ENCODE peak calls at places on chromosomes 16 and 17, in eight cellular contexts. Z is gastrocnemius medialis; J is effector memory CD4-positive, alpha-beta T cell; I is astrocyte of the cerebellum; K is GM03348; N is cardiac fibroblast; P is GM04503; H is NCI-H524. O is an unnamed sample.
A peak's percentile ranks its signal among the peaks of the same experiment; 100 is the strongest.

GRCh38 chr16:54589326-54589725 is 302.7 kb upstream of the IRX3 start:
- DNase-seq in Z (no peak), J (no peak), I (no peak), K (no peak), N (no peak), P (no peak), H (no peak), O (no peak)

GRCh38 chr17:42566215-42566872 is 556 bp upstream of the MLX start:
- DNase-seq in Z (no peak), J (no peak), I (no peak), K (no peak), N (no peak), P (no peak), H (no peak), O (no peak)

GRCh38 chr16:71568541-71568940 is 8.4 kb downstream of the TAT start:
- DNase-seq in Z (no peak), J (no peak), I (peak; percentile 15), K (no peak), N (no peak), P (no peak), H (no peak), O (no peak)

GRCh38 chr16:924063-924462 is 46.7 kb downstream of the LMF1 start:
- DNase-seq in Z (no peak), J (no peak), I (no peak), K (no peak), N (no peak), P (no peak), H (no peak), O (no peak)

GRCh38 chr17:73749337-73749807 is 105.1 kb upstream of the SDK2 start:
- DNase-seq in Z (no peak), J (no peak), I (no peak), K (no peak), N (no peak), P (no peak), H (no peak), O (no peak)

GRCh38 chr17:38911081-38911730 is 14.2 kb upstream of the LASP1NB start:
- DNase-seq in Z (no peak), J (no peak), I (no peak), K (no peak), N (no peak), P (no peak), H (no peak), O (peak; percentile 45)

GRCh38 chr16:72876221-72876620 is 171.7 kb downstream of the ZFHX3 start:
- DNase-seq in Z (peak; percentile 53), J (no peak), I (peak; percentile 81), K (peak; percentile 47), N (peak; percentile 93), P (no peak), H (no peak), O (no peak)

GRCh38 chr17:64158411-64158810 is 28.5 kb upstream of the ERN1 start:
- DNase-seq in Z (no peak), J (no peak), I (no peak), K (no peak), N (no peak), P (no peak), H (peak; percentile 12), O (no peak)

GRCh38 chr16:22232277-22233049 is 26.4 kb downstream of the EEF2K start:
- DNase-seq in Z (no peak), J (no peak), I (no peak), K (no peak), N (peak; percentile 49), P (no peak), H (no peak), O (no peak)

GRCh38 chr17:52648995-52649394 is 490.5 kb upstream of the CA10 start:
- DNase-seq in Z (no peak), J (no peak), I (no peak), K (no peak), N (no peak), P (no peak), H (peak; percentile 26), O (no peak)

GRCh38 chr17:37069087-37069486 is 120.3 kb downstream of the AATF start:
- DNase-seq in Z (no peak), J (no peak), I (no peak), K (no peak), N (no peak), P (no peak), H (no peak), O (no peak)

GRCh38 chr16:3317315-3317999 is 12.2 kb downstream of the ZNF75A start:
- DNase-seq in Z (no peak), J (no peak), I (no peak), K (no peak), N (peak; percentile 44), P (no peak), H (no peak), O (no peak)

GRCh38 chr17:50277357-50277754 is 3.1 kb downstream of the TMEM92 start:
- DNase-seq in Z (no peak), J (no peak), I (no peak), K (no peak), N (no peak), P (no peak), H (no peak), O (no peak)

GRCh38 chr16:78973041-78973440 is 627.5 kb downstream of the MAF start:
- DNase-seq in Z (no peak), J (no peak), I (no peak), K (no peak), N (no peak), P (no peak), H (peak; percentile 96), O (peak; percentile 74)

GRCh38 chr17:3978421-3979275 is 14.4 kb upstream of the ATP2A3 start:
- DNase-seq in Z (no peak), J (no peak), I (no peak), K (no peak), N (peak; percentile 53), P (no peak), H (no peak), O (no peak)

GRCh38 chr16:19560078-19560477 is 4.6 kb downstream of the VPS35L start:
- DNase-seq in Z (no peak), J (no peak), I (no peak), K (no peak), N (no peak), P (no peak), H (no peak), O (no peak)

GRCh38 chr17:75908201-75908600 is 3.5 kb upstream of the MRPL38 start:
- DNase-seq in Z (no peak), J (no peak), I (no peak), K (peak; percentile 39), N (no peak), P (no peak), H (no peak), O (no peak)

GRCh38 chr17:77287432-77288068 is 146.8 kb downstream of the SEC14L1 start:
- DNase-seq in Z (peak; percentile 96), J (no peak), I (peak; percentile 70), K (peak; percentile 87), N (peak; percentile 93), P (peak; percentile 86), H (peak; percentile 69), O (peak; percentile 73)

GRCh38 chr16:71526111-71526998 is at the start of gene CHST4:
- DNase-seq in Z (no peak), J (no peak), I (peak; percentile 73), K (peak; percentile 80), N (peak; percentile 62), P (peak; percentile 21), H (peak; percentile 81), O (peak; percentile 53)

GRCh38 chr17:2892305-2892971 is 96.2 kb downstream of the RAP1GAP2 start:
- DNase-seq in Z (no peak), J (no peak), I (peak; percentile 16), K (peak; percentile 46), N (peak; percentile 90), P (peak; percentile 28), H (no peak), O (no peak)

GRCh38 chr16:68760671-68761275 is 23.7 kb downstream of the CDH1 start:
- DNase-seq in Z (no peak), J (no peak), I (no peak), K (peak; percentile 40), N (peak; percentile 41), P (no peak), H (peak; percentile 21), O (no peak)

GRCh38 chr17:35359396-35359795 is 14.0 kb downstream of the SLFN11 start:
- DNase-seq in Z (no peak), J (no peak), I (no peak), K (no peak), N (no peak), P (no peak), H (no peak), O (no peak)

GRCh38 chr17:31918701-31919128 is 17.2 kb upstream of the UTP6 start:
- DNase-seq in Z (no peak), J (no peak), I (no peak), K (no peak), N (no peak), P (no peak), H (no peak), O (no peak)

GRCh38 chr17:39926588-39927100 is 757 bp downstream of the ORMDL3 start:
- DNase-seq in Z (no peak), J (peak; percentile 48), I (no peak), K (peak; percentile 64), N (peak; percentile 28), P (no peak), H (no peak), O (peak; percentile 71)

GRCh38 chr17:81514735-81515529 is 2.3 kb upstream of the ACTG1 start:
- DNase-seq in Z (peak; percentile 77), J (peak; percentile 57), I (peak; percentile 49), K (peak; percentile 95), N (peak; percentile 86), P (no peak), H (peak; percentile 70), O (peak; percentile 87)

GRCh38 chr17:80097307-80097630 is 4.1 kb upstream of the GAA start:
- DNase-seq in Z (no peak), J (no peak), I (no peak), K (no peak), N (no peak), P (no peak), H (no peak), O (no peak)

GRCh38 chr17:80036715-80037477 is 454 bp downstream of the CCDC40 start:
- DNase-seq in Z (peak; percentile 25), J (peak; percentile 29), I (no peak), K (peak; percentile 42), N (peak; percentile 39), P (no peak), H (peak; percentile 90), O (peak; percentile 85)

GRCh38 chr16:84607061-84607460 is 10.8 kb downstream of the COTL1 start:
- DNase-seq in Z (no peak), J (no peak), I (no peak), K (no peak), N (no peak), P (no peak), H (no peak), O (no peak)

GRCh38 chr17:58060596-58061191 is 22.5 kb upstream of the DYNLL2 start:
- DNase-seq in Z (no peak), J (no peak), I (no peak), K (peak; percentile 34), N (peak; percentile 6), P (no peak), H (no peak), O (no peak)

GRCh38 chr16:66115373-66115772 is 251.1 kb upstream of the CDH5 start:
- DNase-seq in Z (no peak), J (no peak), I (no peak), K (no peak), N (no peak), P (no peak), H (no peak), O (no peak)

GRCh38 chr17:36592316-36592710 is 634 bp downstream of the DHRS11 start:
- DNase-seq in Z (no peak), J (no peak), I (no peak), K (peak; percentile 44), N (no peak), P (no peak), H (peak; percentile 51), O (peak; percentile 72)

GRCh38 chr16:4935231-4935855 is 1.6 kb downstream of the PPL start:
- DNase-seq in Z (peak; percentile 97), J (no peak), I (no peak), K (peak; percentile 96), N (peak; percentile 81), P (peak; percentile 88), H (no peak), O (peak; percentile 14)

GRCh38 chr17:67200727-67201301 is 44.2 kb downstream of the HELZ start:
- DNase-seq in Z (no peak), J (no peak), I (no peak), K (peak; percentile 25), N (peak; percentile 29), P (no peak), H (peak; percentile 4), O (peak; percentile 68)

GRCh38 chr17:44581868-44582267 is 24.6 kb downstream of the FZD2 start:
- DNase-seq in Z (no peak), J (no peak), I (no peak), K (no peak), N (peak; percentile 32), P (no peak), H (peak; percentile 21), O (peak; percentile 80)

O was measured in D341Med.